ENCODE peak calls at places on chromosomes 3 and 15, in seven cellular contexts. W is H1, O is mesendoderm, A is trophoblast cell, X is H9, K is mesenchymal stem cell, T is neuronal stem cell. S is an unnamed sample.

GRCh38 chr3:107956991-107957467 is 133.8 kb downstream of the CD47 start:
- DNase-seq in W (no peak), O (no peak), A (no peak), X (no peak), K (peak), T (no peak), S (peak)

GRCh38 chr3:134371542-134372324 is 2.5 kb downstream of the AMOTL2 start:
- DNase-seq in W (no peak), O (peak), A (no peak), X (peak), K (peak), T (no peak), S (peak)

GRCh38 chr3:9279959-9280358 is 30.5 kb upstream of the SRGAP3 start:
- DNase-seq in W (no peak), O (peak), A (no peak), X (no peak), K (peak), T (peak), S (peak)

GRCh38 chr3:34212175-34212574 is 413.7 kb downstream of the PDCD6IP start:
- DNase-seq in W (no peak), O (no peak), A (no peak), X (no peak), K (no peak), T (no peak), S (no peak)

GRCh38 chr3:13305623-13306022 is 114.5 kb downstream of the NUP210 start:
- DNase-seq in W (no peak), O (no peak), A (no peak), X (no peak), K (no peak), T (no peak), S (no peak)

GRCh38 chr15:50881121-50882048 is 27.1 kb upstream of the AP4E1 start:
- DNase-seq in W (no peak), O (peak), A (peak), X (no peak), K (no peak), T (no peak), S (peak)

GRCh38 chr3:129597792-129598381 is 8.6 kb downstream of the PLXND1 start:
- DNase-seq in W (no peak), O (peak), A (peak), X (peak), K (peak), T (no peak), S (peak)

GRCh38 chr15:81642451-81642990 is 268.5 kb upstream of the TMC3 start:
- DNase-seq in W (no peak), O (no peak), A (no peak), X (no peak), K (peak), T (no peak), S (peak)

GRCh38 chr3:13389378-13389777 is 30.7 kb downstream of the NUP210 start:
- DNase-seq in W (no peak), O (no peak), A (no peak), X (peak), K (no peak), T (no peak), S (no peak)

GRCh38 chr15:74529911-74530310 is 11.1 kb upstream of the ARID3B start:
- DNase-seq in W (no peak), O (no peak), A (no peak), X (no peak), K (peak), T (no peak), S (peak)

GRCh38 chr15:79170256-79170664 is 79.7 kb upstream of the RASGRF1 start:
- DNase-seq in W (no peak), O (no peak), A (peak), X (no peak), K (peak), T (no peak), S (no peak)

GRCh38 chr15:87917480-87917879 is 339.1 kb downstream of the NTRK3 start:
- DNase-seq in W (no peak), O (no peak), A (no peak), X (no peak), K (no peak), T (no peak), S (no peak)

GRCh38 chr3:27345959-27346865 is 23.0 kb downstream of the NEK10 start:
- DNase-seq in W (no peak), O (no peak), A (no peak), X (no peak), K (no peak), T (no peak), S (no peak)

GRCh38 chr3:69855436-69856162 is 116.3 kb downstream of the MITF start:
- DNase-seq in W (no peak), O (peak), A (peak), X (no peak), K (peak), T (no peak), S (peak)
- H2BK120ac ChIP-seq in W (no peak), O (no peak), A (no peak), X (no peak), K (no peak), T (no peak), S (peak)

GRCh38 chr15:75821946-75822345 is 21.3 kb upstream of the UBE2Q2 start:
- DNase-seq in W (no peak), O (no peak), A (no peak), X (no peak), K (no peak), T (no peak), S (no peak)
- H2BK120ac ChIP-seq in W (no peak), O (no peak), A (no peak), X (no peak), K (no peak), T (no peak), S (no peak)

DNA sequence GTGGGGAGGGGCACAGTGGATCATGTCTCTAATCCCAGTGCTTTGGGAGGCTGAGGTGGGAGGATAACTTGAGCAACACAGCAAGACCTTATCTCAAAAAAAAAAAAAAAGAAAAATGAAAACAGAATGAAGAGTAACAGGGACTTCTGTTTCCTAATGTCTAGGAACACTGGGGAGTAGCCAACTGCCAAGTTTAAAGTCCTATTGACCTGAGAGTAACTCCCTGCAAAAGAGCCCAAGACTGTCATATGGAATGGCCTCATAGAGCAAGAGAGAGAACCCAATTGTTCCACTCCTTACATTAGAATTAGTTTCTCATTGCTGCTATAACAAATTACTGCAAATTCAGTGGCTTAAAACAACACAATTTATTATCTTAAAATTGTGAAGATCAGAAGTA is 881.4 kb upstream of the ROBO1 start:
- DNase-seq in W (no peak), O (no peak), A (no peak), X (no peak), K (no peak), T (no peak), S (no peak)
- H2BK120ac ChIP-seq in W (no peak), O (no peak), A (no peak), X (no peak), K (no peak), T (no peak), S (no peak)

DNA sequence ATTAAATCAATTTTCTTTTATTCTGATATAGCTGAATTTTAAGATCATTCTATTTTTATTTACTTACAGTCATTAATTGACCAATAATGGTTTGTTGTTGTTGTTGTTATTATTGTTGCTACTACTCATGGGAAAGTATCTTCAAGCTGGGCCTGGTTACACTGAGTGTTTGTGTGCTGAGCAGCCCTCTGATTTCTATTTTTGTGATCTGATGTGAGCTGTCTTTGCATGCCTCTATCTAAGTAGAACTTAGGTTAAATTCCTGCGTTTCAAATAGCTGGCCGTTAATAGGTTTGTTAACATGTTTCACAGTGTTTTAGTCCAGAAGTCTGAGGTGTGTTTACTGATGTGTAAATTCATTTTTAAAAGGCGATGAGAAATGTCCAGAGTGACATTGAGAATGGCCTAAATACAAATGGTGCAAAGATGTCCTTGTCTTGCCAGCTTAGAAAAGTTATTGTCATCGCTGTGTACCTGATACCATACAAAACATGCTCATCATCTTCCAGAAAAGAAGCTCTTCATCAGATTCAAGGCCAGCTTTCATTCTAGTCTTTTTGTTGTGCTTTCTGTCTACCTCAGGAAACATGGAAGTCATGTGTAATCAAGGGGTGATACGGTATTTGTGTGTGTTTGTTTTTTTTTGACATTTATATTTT is 15.8 kb downstream of the ARIH2 start:
- DNase-seq in W (no peak), O (no peak), A (peak), X (no peak), K (no peak), T (no peak), S (no peak)
- H2BK120ac ChIP-seq in W (no peak), O (no peak), A (no peak), X (no peak), K (no peak), T (no peak), S (no peak)

GRCh38 chr3:38140326-38141172 is 2.1 kb downstream of the MYD88 start:
- DNase-seq in W (no peak), O (peak), A (no peak), X (no peak), K (no peak), T (no peak), S (no peak)
- H2BK120ac ChIP-seq in W (no peak), O (no peak), A (no peak), X (no peak), K (no peak), T (no peak), S (no peak)

GRCh38 chr3:181909241-181909640 is 197.5 kb downstream of the SOX2 start:
- DNase-seq in W (no peak), O (no peak), A (no peak), X (no peak), K (no peak), T (no peak), S (no peak)
- H2BK120ac ChIP-seq in W (no peak), O (no peak), A (no peak), X (no peak), K (no peak), T (no peak), S (no peak)

S was measured in IMR-90.